ENCODE peak calls at places on chromosomes 3 and 15, in four cellular contexts. A is SHP77; R is NCI-H2081 treated with DMSO at 0.1 percent for 48 hours; M is activated gamma-delta T cell treated with anti-CD3 and anti-CD28 coated beads, Interleukin-2, amount 50 U/mL, for 16 hours. D is an unnamed sample.

GRCh38 chr15:33860749-33861148 is 107.5 kb upstream of the CHRM5 start:
- DNase-seq in M (no peak), A (no peak), R (no peak), D (no peak)

GRCh38 chr3:42493126-42493797 is 9.2 kb upstream of the VIPR1 start:
- DNase-seq in A (no peak), R (no peak), M (no peak), D (no peak)

GRCh38 chr3:50627407-50628051 is 10.6 kb downstream of the MAPKAPK3 start:
- DNase-seq in M (no peak), A (peak), R (no peak), D (no peak)

GRCh38 chr3:170076715-170077238 is 39.0 kb downstream of the GPR160 start:
- DNase-seq in R (no peak), M (no peak), A (no peak), D (no peak)

GRCh38 chr3:139534444-139534812 is 5.1 kb downstream of the RBP1 start:
- DNase-seq in R (peak), M (no peak), A (no peak), D (no peak)

GRCh38 chr3:150372320-150373118 is 35.6 kb upstream of the TSC22D2 start:
- DNase-seq in R (no peak), M (no peak), A (no peak), D (no peak)

GRCh38 chr3:77411334-77411733 is 371.4 kb downstream of the ROBO2 start:
- DNase-seq in R (no peak), M (no peak), A (no peak), D (no peak)

GRCh38 chr3:127525373-127525772 is 65.2 kb downstream of the TPRA1 start:
- DNase-seq in M (no peak), R (no peak), A (peak), D (peak)

GRCh38 chr3:15610083-15610482 is 8.5 kb downstream of the BTD start:
- DNase-seq in M (no peak), R (no peak), A (no peak), D (no peak)

GRCh38 chr3:196969660-196970546 is 1.3 kb upstream of the PIGZ start:
- DNase-seq in A (no peak), R (no peak), M (peak), D (no peak)

GRCh38 chr3:62755285-62755684 is 119.9 kb downstream of the CADPS start:
- DNase-seq in R (peak), A (no peak), M (no peak), D (no peak)

D was measured in NK-92 treated with Interleukin-12 subunit alpha and Interleukin-12 subunit beta, amount 100 ng/mL, for 24 hours.